ENCODE peak calls at places on chromosomes 11 and 22, in five cellular contexts. D is neural progenitor cell; F is CD8-positive, alpha-beta T cell; S is endodermal cell; N is left ventricle myocardium inferior. I is an unnamed sample.

GRCh38 chr22:43897751-43898261 is 6.0 kb upstream of the PNPLA5 start:
- DNase-seq in F (no peak), D (no peak), N (no peak), S (no peak), I (no peak)

GRCh38 chr11:108985611-108986279 is 320.9 kb downstream of the DDX10 start:
- DNase-seq in N (no peak), F (no peak), D (no peak), S (no peak), I (no peak)

GRCh38 chr11:110479445-110480101 is 49.8 kb downstream of the FDX1 start:
- DNase-seq in N (no peak), F (no peak), D (no peak), S (no peak), I (no peak)

GRCh38 chr11:113874920-113875413 is 405 bp downstream of the USP28 start:
- DNase-seq in S (no peak), F (no peak), N (no peak), D (peak), I (no peak)

GRCh38 chr11:55401011-55401410 is 33.2 kb downstream of the OR4A15 start:
- DNase-seq in D (no peak), S (no peak), N (no peak), F (no peak), I (no peak)

GRCh38 chr11:16034074-16034473 is 322.3 kb downstream of the SOX6 start:
- DNase-seq in S (no peak), D (no peak), F (no peak), N (no peak), I (no peak)

GRCh38 chr11:125062931-125063428 is at the start of gene SLC37A2:
- DNase-seq in N (peak), D (peak), S (peak), F (peak), I (peak)

GRCh38 chr11:130882138-130882551 is 34.1 kb downstream of the SNX19 start:
- DNase-seq in N (peak), S (no peak), F (no peak), D (no peak), I (no peak)

GRCh38 chr11:74929431-74930363 is 19.2 kb downstream of the XRRA1 start:
- DNase-seq in S (peak), D (peak), F (peak), N (peak), I (peak)

GRCh38 chr11:29135504-29135903 is 881.3 kb downstream of the KCNA4 start:
- DNase-seq in S (no peak), N (no peak), F (no peak), D (no peak), I (no peak)

GRCh38 chr22:27639180-27640086 is 162.1 kb downstream of the MN1 start:
- DNase-seq in S (no peak), F (no peak), N (no peak), D (no peak), I (no peak)

GRCh38 chr11:119592642-119593041 is 136.4 kb downstream of the NECTIN1 start:
- DNase-seq in N (no peak), D (no peak), S (no peak), F (no peak), I (no peak)

GRCh38 chr11:93288079-93288478 is 42.5 kb upstream of the DEUP1 start:
- DNase-seq in D (no peak), F (no peak), N (no peak), S (no peak), I (no peak)

GRCh38 chr11:102064316-102064715 is 17.1 kb downstream of the CFAP300 start:
- DNase-seq in D (no peak), S (no peak), F (no peak), N (no peak), I (no peak)

GRCh38 chr11:101478587-101479375 is 105.0 kb downstream of the TRPC6 start:
- DNase-seq in S (peak), N (no peak), F (no peak), D (peak), I (no peak)

GRCh38 chr11:117808768-117809167 is 11.8 kb upstream of the DSCAML1 start:
- DNase-seq in F (no peak), D (no peak), N (no peak), S (no peak), I (peak)

GRCh38 chr11:8831861-8832260 is 79.1 kb upstream of the AKIP1 start:
- DNase-seq in S (no peak), N (no peak), F (no peak), D (no peak), I (no peak)

GRCh38 chr22:37303821-37304274 is 21.5 kb downstream of the CYTH4 start:
- DNase-seq in F (peak), S (no peak), D (no peak), N (no peak), I (no peak)

GRCh38 chr11:128898580-128899344 is 7.6 kb downstream of the KCNJ5 start:
- DNase-seq in F (no peak), S (no peak), N (no peak), D (no peak), I (no peak)

GRCh38 chr22:22742641-22743040 is 98.2 kb downstream of the GGTLC2 start:
- DNase-seq in N (no peak), S (no peak), D (no peak), F (no peak), I (no peak)

GRCh38 chr11:16632295-16633200 is 105.9 kb upstream of the C11orf58 start:
- DNase-seq in N (no peak), D (peak), F (no peak), S (peak), I (no peak)

GRCh38 chr11:88341852-88342251 is 4.3 kb upstream of the CTSC start:
- DNase-seq in N (no peak), S (peak), F (no peak), D (peak), I (no peak)

GRCh38 chr22:48662476-48663150 is 1165.1 kb downstream of the BRD1 start:
- DNase-seq in S (no peak), D (no peak), F (no peak), N (no peak), I (no peak)

GRCh38 chr11:45795379-45795778 is 9.6 kb upstream of the SLC35C1 start:
- DNase-seq in F (no peak), N (no peak), D (no peak), S (no peak), I (no peak)

GRCh38 chr22:37560682-37561208 is 465 bp downstream of the CDC42EP1 start:
- DNase-seq in S (peak), D (peak), N (peak), F (no peak), I (peak)

GRCh38 chr11:57873196-57873911 is 111.8 kb downstream of the CTNND1 start:
- DNase-seq in D (no peak), F (no peak), N (no peak), S (no peak), I (no peak)

GRCh38 chr22:29216873-29217666 is 11.4 kb downstream of the EMID1 start:
- DNase-seq in F (no peak), S (no peak), N (no peak), D (no peak), I (no peak)

GRCh38 chr11:71178076-71178475 is 74.3 kb downstream of the SHANK2 start:
- DNase-seq in S (no peak), N (no peak), F (no peak), D (no peak), I (no peak)

GRCh38 chr11:93733474-93733873 is 7.8 kb downstream of the TAF1D start:
- DNase-seq in N (no peak), F (no peak), D (no peak), S (no peak), I (no peak)

GRCh38 chr22:38954414-38955043 is 2.9 kb upstream of the APOBEC3A start:
- DNase-seq in D (no peak), F (no peak), S (no peak), N (no peak), I (no peak)

GRCh38 chr11:44568358-44568705 is 2.9 kb downstream of the CD82 start:
- DNase-seq in D (no peak), N (no peak), F (no peak), S (no peak), I (no peak)

GRCh38 chr11:44567876-44568256 is 2.4 kb downstream of the CD82 start:
- DNase-seq in N (no peak), D (no peak), F (no peak), S (peak), I (no peak)

GRCh38 chr11:44566559-44566949 is 1.1 kb downstream of the CD82 start:
- DNase-seq in S (peak), N (no peak), D (no peak), F (no peak), I (no peak)

GRCh38 chr11:44565746-44566558 is 489 bp downstream of the CD82 start:
- DNase-seq in N (no peak), S (no peak), F (no peak), D (no peak), I (no peak)

GRCh38 chr11:44566952-44567875 is 1.8 kb downstream of the CD82 start:
- DNase-seq in F (no peak), D (no peak), N (no peak), S (peak), I (no peak)
- TF ChIP-seq CTCF in F (no peak), D (peak), N (no peak), S (peak), I (no peak)

GRCh38 chr22:50270302-50271010 is at the start of gene MAPK11:
- DNase-seq in D (peak), N (peak), S (peak), F (peak), I (peak)

GRCh38 chr22:50268655-50269113 is 1.5 kb downstream of the MAPK11 start:
- DNase-seq in N (no peak), F (no peak), D (no peak), S (no peak), I (peak)

GRCh38 chr22:50269573-50270301 is 443 bp downstream of the MAPK11 start:
- DNase-seq in N (peak), F (peak), D (no peak), S (peak), I (peak)

GRCh38 chr22:50266994-50267393 is 3.2 kb downstream of the MAPK11 start:
- DNase-seq in N (no peak), F (no peak), S (no peak), D (no peak), I (no peak)

GRCh38 chr22:50267591-50268390 is 2.4 kb downstream of the MAPK11 start:
- DNase-seq in F (peak), S (peak), N (peak), D (peak), I (peak)
- H3K4me3 ChIP-seq in F (no peak), S (no peak), N (peak), D (peak), I (peak)

DNA sequence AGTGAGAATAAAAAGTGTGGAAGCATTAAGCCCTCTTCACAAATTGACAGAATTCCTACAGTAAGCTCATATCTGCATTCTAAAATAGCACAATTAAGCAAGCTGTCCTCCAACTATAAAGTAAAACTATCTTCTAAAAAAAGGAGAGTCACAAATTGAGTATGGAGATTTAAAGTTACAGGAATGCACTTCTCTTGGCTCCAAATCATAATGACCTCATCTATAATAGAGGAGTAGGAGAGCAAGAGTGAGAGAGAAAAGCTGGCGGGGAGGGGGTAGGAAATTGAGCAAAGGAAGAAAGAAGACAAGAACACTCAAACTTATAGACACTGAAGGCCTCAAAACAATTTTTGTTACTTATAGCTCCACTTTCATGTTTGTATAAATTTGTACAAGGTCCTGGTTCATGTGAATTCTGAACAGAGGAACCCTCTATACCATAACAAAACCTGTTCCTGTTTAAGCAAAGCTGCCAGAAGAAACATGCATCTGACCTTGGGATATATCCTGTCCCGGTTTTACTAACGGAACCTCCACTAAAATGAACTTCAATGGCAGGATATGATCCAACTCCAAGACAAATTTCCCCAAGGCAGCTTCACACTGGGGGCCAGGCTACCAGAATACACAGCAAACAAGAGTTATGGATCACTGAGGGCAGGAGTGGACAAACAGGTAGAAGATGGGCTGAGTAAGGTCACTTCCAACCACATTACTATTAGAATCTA is 37.2 kb downstream of the SLC35F2 start:
- DNase-seq in F (no peak), S (no peak), N (no peak), D (no peak), I (no peak)
- H3K27ac ChIP-seq in F (no peak), S (no peak), N (no peak), D (no peak), I (no peak)

GRCh38 chr11:107683807-107684206 is 28.0 kb downstream of the SLN start:
- DNase-seq in D (peak), F (no peak), S (peak), N (no peak), I (no peak)
- TF ChIP-seq CTCF in D (peak), F (no peak), S (peak), N (no peak), I (no peak)

DNA sequence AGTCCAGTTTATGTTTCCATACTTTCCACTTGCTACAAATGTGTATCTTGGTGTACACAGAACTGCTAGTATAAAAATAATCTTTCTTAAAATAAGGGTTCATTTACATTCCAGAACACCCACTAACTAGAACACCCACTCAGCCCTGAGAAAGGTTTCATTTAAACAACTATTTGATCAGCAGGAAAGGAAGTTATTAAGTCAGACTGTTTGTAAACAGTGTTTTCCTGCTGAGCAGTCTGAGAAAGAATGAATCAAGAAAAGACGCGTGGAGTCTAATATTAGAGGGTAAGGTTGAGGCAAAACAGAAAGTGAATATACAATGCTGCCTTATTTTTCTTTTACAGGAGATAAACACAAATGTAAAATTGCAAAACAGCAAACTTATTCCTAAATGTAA is 32.7 kb downstream of the NARS2 start:
- DNase-seq in D (no peak), S (no peak), N (no peak), F (no peak), I (no peak)
- H3K4me3 ChIP-seq in D (no peak), S (no peak), N (no peak), F (no peak), I (no peak)

GRCh38 chr22:32761251-32761903 is 40.1 kb upstream of the TIMP3 start:
- DNase-seq in D (no peak), F (no peak), N (no peak), S (no peak), I (no peak)

GRCh38 chr22:32760815-32761214 is 40.7 kb upstream of the TIMP3 start:
- DNase-seq in N (peak), D (no peak), S (no peak), F (no peak), I (no peak)

GRCh38 chr22:32758866-32759385 is 42.6 kb upstream of the TIMP3 start:
- DNase-seq in D (no peak), S (no peak), N (no peak), F (no peak), I (no peak)

GRCh38 chr22:32764330-32765116 is 37.0 kb upstream of the TIMP3 start:
- DNase-seq in S (no peak), N (peak), F (no peak), D (no peak), I (no peak)

GRCh38 chr22:32760396-32760795 is 41.1 kb upstream of the TIMP3 start:
- DNase-seq in F (no peak), N (no peak), D (no peak), S (no peak), I (no peak)
- H3K27ac ChIP-seq in F (no peak), N (peak), D (no peak), S (no peak), I (no peak)

GRCh38 chr22:41524809-41525449 is 19.3 kb downstream of the POLR3H start:
- DNase-seq in S (peak), F (peak), D (no peak), N (no peak), I (peak)
- TF ChIP-seq CTCF in S (peak), F (no peak), D (no peak), N (no peak), I (no peak)

GRCh38 chr11:17790453-17790852 is 55.9 kb downstream of the KCNC1 start:
- DNase-seq in F (no peak), N (no peak), S (no peak), D (no peak), I (no peak)
- H3K4me3 ChIP-seq in F (no peak), N (no peak), S (no peak), D (no peak), I (no peak)

DNA sequence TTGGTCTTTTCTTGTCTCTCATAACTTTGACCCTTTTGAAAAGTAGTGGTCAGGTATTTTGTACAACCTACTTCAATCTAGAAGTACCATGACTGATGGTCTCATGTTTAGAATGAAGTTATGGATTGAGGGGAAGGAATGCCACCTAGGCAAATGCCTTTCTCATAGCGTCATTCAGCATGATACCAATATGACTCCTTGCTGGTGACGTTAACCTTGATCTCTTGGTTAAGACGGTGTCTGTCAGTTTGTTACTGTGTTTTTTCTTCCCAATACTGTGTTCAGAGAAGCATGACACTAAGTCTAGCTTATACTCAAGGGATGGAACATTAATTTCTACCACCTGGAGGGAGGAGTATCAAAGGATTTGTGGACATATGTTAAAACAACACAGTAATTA is 130.9 kb downstream of the KIF18A start:
- DNase-seq in F (no peak), N (no peak), S (no peak), D (no peak), I (no peak)
- H3K27ac ChIP-seq in F (no peak), N (no peak), S (no peak), D (no peak), I (no peak)

GRCh38 chr11:48020092-48020755 is 39.9 kb downstream of the PTPRJ start:
- DNase-seq in S (no peak), N (no peak), F (no peak), D (no peak), I (no peak)
- TF ChIP-seq CTCF in S (no peak), N (no peak), F (no peak), D (no peak), I (no peak)

I was measured in ovary.